ENCODE peak calls at places on chromosomes 4 and X, in six cellular contexts. J, E, X, I, S and O are unnamed samples.

GRCh38 chrX:97389761-97390192 is 506.1 kb downstream of the RPA4 start:
- DNase-seq in J (peak; percentile 59), E (no peak), X (peak; percentile 59), I (no peak), S (no peak), O (no peak)

GRCh38 chr4:84971319-84971932 is 4.9 kb upstream of the WDFY3 start:
- DNase-seq in J (peak; percentile 63), E (no peak), X (no peak), I (peak; percentile 29), S (peak; percentile 62), O (no peak)

GRCh38 chrX:64198046-64198445 is 7.5 kb downstream of the AMER1 start:
- DNase-seq in J (no peak), E (no peak), X (no peak), I (no peak), S (peak; percentile 18), O (no peak)

GRCh38 chr4:122827258-122827887 is 742 bp downstream of the FGF2 start:
- DNase-seq in J (no peak), E (no peak), X (no peak), I (peak; percentile 65), S (peak; percentile 87), O (peak; percentile 15)

GRCh38 chr4:86011117-86011516 is 348.7 kb downstream of the MAPK10 start:
- DNase-seq in J (peak; percentile 95), E (no peak), X (peak; percentile 8), I (no peak), S (no peak), O (peak; percentile 58)

GRCh38 chr4:72857216-72857615 is 212.3 kb downstream of the COX18 start:
- DNase-seq in J (no peak), E (no peak), X (no peak), I (no peak), S (no peak), O (no peak)

GRCh38 chr4:120319230-120319761 is 252.6 kb upstream of the MAD2L1 start:
- DNase-seq in J (no peak), E (no peak), X (no peak), I (no peak), S (no peak), O (no peak)

GRCh38 chrX:138484451-138484850 is 227.1 kb downstream of the FGF13 start:
- DNase-seq in J (no peak), E (no peak), X (no peak), I (no peak), S (no peak), O (no peak)

GRCh38 chr4:120801171-120801758 is 121.3 kb downstream of the PRDM5 start:
- DNase-seq in J (peak; percentile 61), E (no peak), X (peak; percentile 20), I (no peak), S (no peak), O (peak; percentile 31)

GRCh38 chr4:101081695-101082369 is 265.5 kb downstream of the PPP3CA start:
- DNase-seq in J (peak; percentile 54), E (no peak), X (no peak), I (no peak), S (no peak), O (no peak)

GRCh38 chr4:101089168-101089567 is 258.2 kb downstream of the PPP3CA start:
- DNase-seq in J (no peak), E (no peak), X (no peak), I (no peak), S (no peak), O (no peak)

GRCh38 chr4:101081166-101081565 is 266.2 kb downstream of the PPP3CA start:
- DNase-seq in J (no peak), E (no peak), X (no peak), I (no peak), S (no peak), O (no peak)

GRCh38 chr4:101086801-101087586 is 260.3 kb downstream of the PPP3CA start:
- DNase-seq in J (no peak), E (no peak), X (no peak), I (no peak), S (no peak), O (no peak)
- TF ChIP-seq CTCF in J (peak; percentile 34), E (no peak), X (peak; percentile 12), I (no peak), S (no peak), O (peak; percentile 15)

GRCh38 chrX:1398431-1399340 is 6.8 kb upstream of the SLC25A6 start:
- DNase-seq in J (no peak), E (no peak), X (no peak), I (no peak), S (no peak), O (no peak)
- TF ChIP-seq CTCF in J (no peak), E (no peak), X (no peak), I (no peak), S (no peak), O (no peak)

DNA sequence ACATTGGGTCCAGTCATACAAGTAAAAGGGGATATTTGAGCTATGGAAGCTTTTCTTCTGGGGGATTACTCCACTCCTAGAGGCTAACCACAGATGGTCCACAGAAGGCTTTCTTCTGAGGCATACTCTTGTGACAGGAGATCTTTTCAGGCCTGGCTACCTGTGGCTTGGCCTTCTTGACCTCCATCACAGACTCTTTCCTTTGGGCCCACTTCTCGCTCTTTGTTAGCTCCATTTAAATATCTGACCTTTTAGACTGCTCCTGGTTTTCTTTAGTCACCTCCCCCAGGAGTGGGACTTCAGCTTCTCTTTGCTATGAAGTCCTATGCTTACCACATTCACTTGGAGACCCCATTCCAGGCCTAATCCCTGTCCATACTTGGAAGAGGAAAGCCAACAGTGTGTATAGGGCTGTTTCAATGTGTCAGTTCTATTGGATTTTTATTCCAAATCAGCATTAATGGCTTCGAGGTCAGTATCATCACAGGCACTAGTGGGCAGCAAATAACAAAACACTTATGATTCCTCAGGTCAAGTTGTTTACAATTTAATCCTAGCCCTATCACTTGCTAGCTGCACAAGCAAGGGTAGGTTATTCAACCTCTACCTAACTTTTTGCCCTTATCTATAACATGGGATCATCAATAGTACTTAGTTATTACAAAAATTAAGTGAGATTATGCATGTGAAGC is 26.3 kb downstream of the GPC3 start:
- DNase-seq in J (peak; percentile 7), E (no peak), X (no peak), I (no peak), S (no peak), O (no peak)
- TF ChIP-seq CTCF in J (peak; percentile 33), E (no peak), X (no peak), I (no peak), S (no peak), O (no peak)

GRCh38 chrX:81957900-81958545 is 756.1 kb downstream of the SH3BGRL start:
- DNase-seq in J (peak; percentile 18), E (no peak), X (no peak), I (peak; percentile 13), S (peak; percentile 82), O (no peak)
- TF ChIP-seq CTCF in J (no peak), E (no peak), X (no peak), I (peak; percentile 27), S (peak; percentile 73), O (no peak)

DNA sequence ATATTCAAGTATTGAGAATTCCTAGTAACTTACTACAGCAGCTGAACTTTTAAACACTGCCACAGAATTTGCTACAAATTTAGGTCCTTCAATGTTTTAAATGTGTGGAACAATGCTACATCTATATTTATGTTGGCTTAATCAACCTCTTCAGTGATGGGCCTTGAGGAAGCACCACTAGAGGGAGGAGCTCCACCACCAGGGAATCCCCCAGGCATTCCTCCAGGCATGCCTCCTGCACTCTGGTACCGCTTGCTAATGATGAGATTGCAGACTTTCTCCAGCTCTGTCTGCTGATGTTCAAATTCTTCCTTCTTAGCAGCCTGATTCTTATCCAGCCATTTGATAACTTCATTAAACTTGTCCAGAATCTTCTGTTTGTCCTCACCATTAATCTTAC is 190.8 kb downstream of the HTR2C start:
- DNase-seq in J (peak; percentile 0), E (no peak), X (no peak), I (no peak), S (no peak), O (no peak)
- TF ChIP-seq CTCF in J (no peak), E (no peak), X (no peak), I (no peak), S (no peak), O (no peak)